ENCODE peak calls at places on chromosomes 12 and 14, in ten cellular contexts. N is transverse colon; J is psoas muscle; V is body of pancreas; P is GM20000; C is neural crest cell; U is left ventricle myocardium inferior; L is CD4-positive, alpha-beta T cell; K is pancreas; H is GM10248. T is an unnamed sample.

GRCh38 chr12:4858385-4858784 is 51.3 kb upstream of the KCNA1 start:
- DNase-seq in N (no peak), K (no peak), C (peak; percentile 8), H (no peak), J (no peak), U (no peak), P (peak; percentile 21), L (no peak), V (peak; percentile 44), T (no peak)

GRCh38 chr14:87261621-87262020 is 731.4 kb downstream of the GALC start:
- DNase-seq in C (no peak), J (no peak), P (no peak), V (no peak), L (no peak), H (no peak), K (no peak), N (no peak), U (no peak), T (no peak)

GRCh38 chr12:66004922-66005703 is 125.4 kb downstream of the LLPH start:
- DNase-seq in U (no peak), C (no peak), L (no peak), P (no peak), K (no peak), H (no peak), J (no peak), N (no peak), V (no peak), T (no peak)

GRCh38 chr12:53980448-53981388 is 4.2 kb upstream of the HOXC10 start:
- DNase-seq in K (no peak), N (no peak), V (no peak), C (no peak), L (no peak), H (no peak), U (no peak), P (no peak), J (peak; percentile 44), T (no peak)

GRCh38 chr14:76055330-76055729 is 69.8 kb downstream of the IFT43 start:
- DNase-seq in L (no peak), V (no peak), K (no peak), U (no peak), P (peak; percentile 40), C (no peak), N (no peak), H (no peak), J (no peak), T (no peak)

GRCh38 chr14:67517083-67517482 is 16.0 kb upstream of the PLEKHH1 start:
- DNase-seq in U (peak; percentile 36), C (no peak), K (peak; percentile 52), N (peak; percentile 25), P (no peak), J (no peak), V (peak; percentile 72), H (no peak), L (no peak), T (no peak)

GRCh38 chr12:62808166-62808879 is 126.6 kb downstream of the PPM1H start:
- DNase-seq in C (no peak), H (peak; percentile 46), V (no peak), P (peak; percentile 63), J (no peak), K (no peak), U (no peak), N (no peak), L (no peak), T (no peak)

GRCh38 chr12:118884226-118884625 is 97.1 kb upstream of the SRRM4 start:
- DNase-seq in U (no peak), H (no peak), L (no peak), V (no peak), N (no peak), P (no peak), K (no peak), J (no peak), C (no peak), T (no peak)

GRCh38 chr12:57248934-57249742 is 1.8 kb downstream of the STAC3 start:
- DNase-seq in C (no peak), P (peak; percentile 54), J (peak; percentile 55), V (no peak), K (no peak), H (peak; percentile 53), N (no peak), L (no peak), U (peak; percentile 29), T (no peak)

GRCh38 chr14:21978184-21978998 is 304.8 kb upstream of the OR4E1 start:
- DNase-seq in P (peak; percentile 59), C (peak; percentile 53), N (peak; percentile 25), V (peak; percentile 20), J (no peak), U (no peak), L (peak; percentile 49), K (no peak), H (peak; percentile 64), T (peak; percentile 60)

GRCh38 chr12:57611116-57611809 is at the start of gene ARHGEF25:
- DNase-seq in C (peak; percentile 70), K (peak; percentile 56), H (peak; percentile 84), V (peak; percentile 71), P (peak; percentile 92), U (peak; percentile 87), L (no peak), J (peak; percentile 82), N (peak; percentile 73), T (no peak)

GRCh38 chr14:61662437-61663311 is 32.6 kb upstream of the HIF1A start:
- DNase-seq in K (peak; percentile 8), V (peak; percentile 27), U (no peak), L (peak; percentile 16), H (peak; percentile 73), N (peak; percentile 41), P (peak; percentile 74), C (no peak), J (no peak), T (peak; percentile 80)

GRCh38 chr12:50248883-50249282 is 34.4 kb downstream of the LIMA1 start:
- DNase-seq in V (no peak), P (no peak), N (no peak), C (no peak), K (no peak), J (no peak), H (no peak), U (no peak), L (no peak), T (no peak)

GRCh38 chr14:32426596-32427408 is 97.7 kb downstream of the AKAP6 start:
- DNase-seq in J (no peak), N (no peak), H (no peak), C (no peak), V (no peak), U (no peak), P (no peak), K (no peak), L (no peak), T (no peak)

GRCh38 chr14:68564826-68565760 is 227.8 kb downstream of the ZFP36L1 start:
- DNase-seq in K (no peak), L (no peak), U (no peak), H (no peak), C (no peak), V (no peak), N (no peak), J (no peak), P (no peak), T (no peak)

GRCh38 chr14:70677324-70677723 is 35.6 kb downstream of the TTC9 start:
- DNase-seq in U (no peak), H (no peak), N (no peak), L (no peak), K (no peak), C (no peak), P (no peak), V (no peak), J (no peak), T (no peak)

GRCh38 chr12:52130695-52131094 is 51.2 kb downstream of the SMIM41 start:
- DNase-seq in H (peak; percentile 9), U (peak; percentile 13), N (no peak), L (no peak), J (no peak), P (peak; percentile 3), C (no peak), V (no peak), K (no peak), T (no peak)

GRCh38 chr12:94140556-94140955 is 7.8 kb upstream of the PLXNC1 start:
- DNase-seq in N (peak; percentile 36), L (peak; percentile 15), P (peak; percentile 54), U (no peak), K (no peak), H (peak; percentile 48), J (no peak), C (peak; percentile 16), V (no peak), T (peak; percentile 34)
- TF ChIP-seq CTCF in N (peak; percentile 32), L (peak; percentile 34), P (peak; percentile 7), U (peak; percentile 18), K (no peak), H (peak; percentile 52), J (no peak), C (peak; percentile 45), V (no peak), T (no peak)

GRCh38 chr12:10175849-10176641 is 2.8 kb upstream of the TMEM52B start:
- DNase-seq in J (no peak), N (peak; percentile 10), P (no peak), K (no peak), L (no peak), U (no peak), V (no peak), H (no peak), C (no peak), T (peak; percentile 60)
- TF ChIP-seq CTCF in J (no peak), N (no peak), P (no peak), K (no peak), L (no peak), U (no peak), V (no peak), H (no peak), C (no peak), T (no peak)

GRCh38 chr14:63544641-63545234 is 1.6 kb upstream of the PPP2R5E start:
- DNase-seq in H (no peak), C (no peak), P (no peak), L (no peak), J (no peak), K (no peak), U (no peak), N (no peak), V (no peak), T (peak; percentile 38)
- TF ChIP-seq CTCF in H (peak; percentile 54), C (peak; percentile 33), P (no peak), L (no peak), J (peak; percentile 42), K (no peak), U (peak; percentile 63), N (no peak), V (peak; percentile 30), T (no peak)

GRCh38 chr12:26172013-26172412 is 23.4 kb upstream of the SSPN start:
- DNase-seq in V (no peak), N (no peak), P (no peak), L (no peak), K (no peak), H (no peak), C (no peak), J (no peak), U (no peak), T (no peak)

GRCh38 chr12:26177303-26177702 is 18.1 kb upstream of the SSPN start:
- DNase-seq in P (no peak), J (no peak), L (no peak), K (no peak), N (peak; percentile 61), V (no peak), H (peak; percentile 27), U (no peak), C (no peak), T (peak; percentile 9)

GRCh38 chr12:26176725-26177124 is 18.6 kb upstream of the SSPN start:
- DNase-seq in L (no peak), U (no peak), H (no peak), N (no peak), V (no peak), C (no peak), P (no peak), J (no peak), K (no peak), T (no peak)

GRCh38 chr12:26173153-26173552 is 22.2 kb upstream of the SSPN start:
- DNase-seq in V (no peak), P (no peak), L (no peak), J (no peak), U (no peak), C (no peak), H (no peak), N (no peak), K (no peak), T (no peak)

GRCh38 chr12:26172478-26172877 is 22.9 kb upstream of the SSPN start:
- DNase-seq in H (no peak), N (no peak), C (no peak), K (no peak), P (no peak), U (no peak), L (no peak), V (no peak), J (no peak), T (no peak)
- TF ChIP-seq CTCF in H (no peak), N (no peak), C (no peak), K (no peak), P (no peak), U (no peak), L (no peak), V (no peak), J (no peak), T (no peak)